ENCODE peak calls at places on chromosomes 5 and 9, in five cellular contexts. D is H9, K is neuronal stem cell, J is H1, I is IMR-90. E is an unnamed sample.

GRCh38 chr9:70883056-70883455 is 238.4 kb downstream of the TRPM3 start:
- DNase-seq in D (no peak), K (no peak), J (no peak), I (peak), E (peak)

GRCh38 chr5:40779561-40779960 is 18.6 kb downstream of the PRKAA1 start:
- DNase-seq in D (no peak), K (no peak), J (no peak), I (no peak), E (no peak)

GRCh38 chr9:130267930-130268329 is 2.4 kb downstream of the HMCN2 start:
- DNase-seq in D (no peak), K (no peak), J (no peak), I (no peak), E (no peak)

GRCh38 chr5:125152461-125153189 is 406.2 kb upstream of the ZNF608 start:
- DNase-seq in D (no peak), K (no peak), J (no peak), I (no peak), E (no peak)

GRCh38 chr9:122158202-122158601 is 1.4 kb downstream of the NDUFA8 start:
- DNase-seq in D (peak), K (no peak), J (peak), I (peak), E (peak)

GRCh38 chr9:11646831-11647230 is 1034.0 kb upstream of the PTPRD start:
- DNase-seq in D (no peak), K (no peak), J (no peak), I (no peak), E (no peak)

GRCh38 chr5:92248518-92248917 is 865.4 kb upstream of the ARRDC3 start:
- DNase-seq in D (no peak), K (no peak), J (no peak), I (no peak), E (no peak)

GRCh38 chr9:120894404-120895226 is 17.6 kb upstream of the PHF19 start:
- DNase-seq in D (peak), K (no peak), J (no peak), I (no peak), E (no peak)

GRCh38 chr5:62477801-62478200 is 65.2 kb downstream of the IPO11 start:
- DNase-seq in D (no peak), K (no peak), J (no peak), I (peak), E (no peak)

GRCh38 chr9:115957571-115957970 is 196.0 kb upstream of the PAPPA start:
- DNase-seq in D (no peak), K (no peak), J (no peak), I (peak), E (no peak)

GRCh38 chr5:6868170-6868569 is 154.9 kb downstream of the TENT4A start:
- DNase-seq in D (no peak), K (no peak), J (no peak), I (no peak), E (no peak)

GRCh38 chr9:129863059-129863690 is 27.9 kb downstream of the USP20 start:
- DNase-seq in D (peak), K (no peak), J (no peak), I (peak), E (peak)

GRCh38 chr5:137679910-137680309 is 56.0 kb downstream of the KLHL3 start:
- DNase-seq in D (no peak), K (no peak), J (no peak), I (no peak), E (no peak)

GRCh38 chr5:79346420-79346824 is 110.5 kb downstream of the JMY start:
- DNase-seq in D (no peak), K (no peak), J (no peak), I (peak), E (peak)

GRCh38 chr5:431001-431710 is 11.8 kb upstream of the EXOC3 start:
- DNase-seq in D (peak), K (peak), J (peak), I (peak), E (peak)

GRCh38 chr5:2148312-2149195 is 265.8 kb upstream of the IRX4 start:
- DNase-seq in D (peak), K (no peak), J (no peak), I (no peak), E (no peak)

GRCh38 chr5:64767959-64768357 is 533 bp downstream of the SREK1IP1 start:
- DNase-seq in D (peak), K (no peak), J (no peak), I (peak), E (no peak)

GRCh38 chr9:72856985-72857631 is 95.7 kb downstream of the ALDH1A1 start:
- DNase-seq in D (no peak), K (peak), J (no peak), I (peak), E (peak)

GRCh38 chr9:33263131-33263935 is 1.2 kb downstream of the BAG1 start:
- DNase-seq in D (no peak), K (no peak), J (no peak), I (no peak), E (peak)

GRCh38 chr5:151671979-151672378 is 14.7 kb downstream of the SPARC start:
- DNase-seq in D (no peak), K (no peak), J (no peak), I (peak), E (no peak)

GRCh38 chr5:135207866-135208265 is 173.8 kb upstream of the PITX1 start:
- DNase-seq in D (no peak), K (no peak), J (no peak), I (no peak), E (no peak)

GRCh38 chr9:23587433-23587832 is 238.6 kb downstream of the ELAVL2 start:
- DNase-seq in D (no peak), K (no peak), J (no peak), I (no peak), E (no peak)

GRCh38 chr5:37840036-37840909 is at the start of gene GDNF:
- DNase-seq in D (peak), K (no peak), J (no peak), I (peak), E (peak)

GRCh38 chr5:113574417-113574816 is 60.9 kb downstream of the YTHDC2 start:
- DNase-seq in D (no peak), K (no peak), J (no peak), I (peak), E (no peak)

GRCh38 chr9:758147-758546 is 83.3 kb upstream of the DMRT1 start:
- DNase-seq in D (no peak), K (no peak), J (no peak), I (no peak), E (no peak)

GRCh38 chr9:759541-759940 is 82.0 kb upstream of the DMRT1 start:
- DNase-seq in D (no peak), K (no peak), J (no peak), I (no peak), E (no peak)

GRCh38 chr9:759983-760715 is 81.3 kb upstream of the DMRT1 start:
- DNase-seq in D (no peak), K (no peak), J (no peak), I (no peak), E (no peak)

GRCh38 chr9:755454-756381 is 85.8 kb upstream of the DMRT1 start:
- DNase-seq in D (no peak), K (no peak), J (no peak), I (peak), E (peak)

GRCh38 chr9:757246-757881 is 84.1 kb upstream of the DMRT1 start:
- DNase-seq in D (peak), K (peak), J (peak), I (peak), E (peak)
- H4K8ac ChIP-seq in D (no peak), K (no peak), J (no peak), I (peak), E (no peak)

GRCh38 chr9:91334053-91334452 is 27.7 kb downstream of the AUH start:
- DNase-seq in D (no peak), K (no peak), J (no peak), I (peak), E (no peak)
- H4K8ac ChIP-seq in D (no peak), K (no peak), J (no peak), I (no peak), E (no peak)

GRCh38 chr5:10725636-10726035 is 35.4 kb downstream of the DAP start:
- DNase-seq in D (no peak), K (no peak), J (no peak), I (no peak), E (no peak)

GRCh38 chr5:10723519-10723918 is 37.5 kb downstream of the DAP start:
- DNase-seq in D (no peak), K (no peak), J (no peak), I (no peak), E (no peak)

GRCh38 chr5:10726179-10726912 is 34.7 kb downstream of the DAP start:
- DNase-seq in D (no peak), K (no peak), J (no peak), I (peak), E (no peak)

GRCh38 chr5:10726913-10727517 is 34.0 kb downstream of the DAP start:
- DNase-seq in D (no peak), K (no peak), J (no peak), I (no peak), E (no peak)

GRCh38 chr5:10724799-10725507 is 36.1 kb downstream of the DAP start:
- DNase-seq in D (no peak), K (no peak), J (no peak), I (peak), E (no peak)
- H4K8ac ChIP-seq in D (no peak), K (no peak), J (no peak), I (peak), E (no peak)

GRCh38 chr5:57453728-57454127 is 28.9 kb downstream of the ACTBL2 start:
- DNase-seq in D (no peak), K (no peak), J (no peak), I (no peak), E (no peak)
- H4K8ac ChIP-seq in D (no peak), K (no peak), J (no peak), I (peak), E (no peak)

GRCh38 chr5:88550736-88551135 is 282.1 kb upstream of the TMEM161B start:
- DNase-seq in D (no peak), K (no peak), J (no peak), I (no peak), E (no peak)

GRCh38 chr5:88551724-88552345 is 283.2 kb upstream of the TMEM161B start:
- DNase-seq in D (peak), K (peak), J (no peak), I (no peak), E (peak)

GRCh38 chr5:88555658-88556057 is 287.0 kb upstream of the TMEM161B start:
- DNase-seq in D (peak), K (peak), J (no peak), I (no peak), E (peak)

GRCh38 chr5:88553926-88554325 is 285.3 kb upstream of the TMEM161B start:
- DNase-seq in D (no peak), K (no peak), J (no peak), I (no peak), E (no peak)

GRCh38 chr5:88552406-88552805 is 283.8 kb upstream of the TMEM161B start:
- DNase-seq in D (no peak), K (no peak), J (no peak), I (no peak), E (no peak)
- H4K8ac ChIP-seq in D (no peak), K (no peak), J (no peak), I (no peak), E (no peak)

GRCh38 chr9:112863214-112863613 is 27.5 kb downstream of the SLC46A2 start:
- DNase-seq in D (no peak), K (no peak), J (no peak), I (peak), E (no peak)

GRCh38 chr9:112861638-112862555 is 28.8 kb downstream of the SLC46A2 start:
- DNase-seq in D (no peak), K (no peak), J (no peak), I (peak), E (no peak)

GRCh38 chr9:112864413-112864812 is 26.3 kb downstream of the SLC46A2 start:
- DNase-seq in D (no peak), K (no peak), J (no peak), I (no peak), E (peak)

GRCh38 chr9:112864982-112865381 is 25.7 kb downstream of the SLC46A2 start:
- DNase-seq in D (no peak), K (no peak), J (no peak), I (no peak), E (no peak)

GRCh38 chr9:112863781-112864180 is 26.9 kb downstream of the SLC46A2 start:
- DNase-seq in D (no peak), K (no peak), J (no peak), I (no peak), E (no peak)
- H4K8ac ChIP-seq in D (no peak), K (no peak), J (no peak), I (no peak), E (no peak)